ENCODE peak calls at places on chromosomes 2 and 18, in ten cellular contexts. I is midbrain; R is effector CD4-positive, alpha-beta T cell; N is KG1; Q is chondrocyte; D is CD8-positive, alpha-beta T cell; B is thyroid gland; F is astrocyte; G is ELR; O is mucosa of descending colon. M is an unnamed sample.

GRCh38 chr2:19070866-19071265 is 287.6 kb downstream of the OSR1 start:
- DNase-seq in I (no peak), R (no peak), N (no peak), Q (no peak), D (no peak), B (no peak), F (peak; percentile 40), G (no peak), O (no peak), M (no peak)

GRCh38 chr2:181876614-181877063 is 14.9 kb upstream of the ITPRID2 start:
- DNase-seq in I (no peak), R (no peak), N (no peak), Q (no peak), D (no peak), B (peak; percentile 19), F (peak; percentile 32), G (peak; percentile 88), O (no peak), M (no peak)

GRCh38 chr2:19104503-19104902 is 253.9 kb downstream of the OSR1 start:
- DNase-seq in I (no peak), R (no peak), N (no peak), Q (no peak), D (no peak), B (peak; percentile 8), F (no peak), G (no peak), O (no peak), M (no peak)

GRCh38 chr2:234191819-234192407 is 141.4 kb downstream of the SPP2 start:
- DNase-seq in I (no peak), R (no peak), N (no peak), Q (no peak), D (no peak), B (peak; percentile 57), F (peak; percentile 27), G (peak; percentile 39), O (no peak), M (no peak)

GRCh38 chr18:51513525-51513924 is 316.0 kb upstream of the MEX3C start:
- DNase-seq in I (no peak), R (no peak), N (no peak), Q (no peak), D (no peak), B (no peak), F (no peak), G (no peak), O (no peak), M (no peak)

GRCh38 chr2:143607446-143608110 is 478.4 kb downstream of the ARHGAP15 start:
- DNase-seq in I (no peak), R (no peak), N (no peak), Q (no peak), D (no peak), B (no peak), F (peak; percentile 43), G (peak; percentile 4), O (no peak), M (no peak)

GRCh38 chr2:85269959-85270358 is 57.8 kb downstream of the TGOLN2 start:
- DNase-seq in I (no peak), R (no peak), N (no peak), Q (peak; percentile 38), D (no peak), B (peak; percentile 84), F (peak; percentile 22), G (no peak), O (no peak), M (no peak)

GRCh38 chr2:9720352-9721093 is 89.7 kb upstream of the YWHAQ start:
- DNase-seq in I (no peak), R (no peak), N (no peak), Q (no peak), D (no peak), B (peak; percentile 23), F (no peak), G (no peak), O (no peak), M (no peak)

GRCh38 chr2:101909760-101910159 is 82.0 kb upstream of the IL1R2 start:
- DNase-seq in I (no peak), R (no peak), N (no peak), Q (no peak), D (no peak), B (no peak), F (no peak), G (no peak), O (no peak), M (no peak)

GRCh38 chr2:21118302-21118920 is 5.4 kb upstream of the TDRD15 start:
- DNase-seq in I (peak; percentile 52), R (no peak), N (no peak), Q (no peak), D (no peak), B (peak; percentile 4), F (no peak), G (peak; percentile 3), O (no peak), M (no peak)

GRCh38 chr2:50535971-50536759 is 495.8 kb downstream of the NRXN1 start:
- DNase-seq in I (peak; percentile 16), R (no peak), N (peak; percentile 27), Q (no peak), D (no peak), B (no peak), F (peak; percentile 14), G (peak; percentile 15), O (no peak), M (no peak)

GRCh38 chr2:119482481-119483394 is 41.5 kb downstream of the SCTR start:
- DNase-seq in I (no peak), R (no peak), N (no peak), Q (no peak), D (no peak), B (no peak), F (no peak), G (no peak), O (no peak), M (peak; percentile 90)

GRCh38 chr18:58887613-58887963 is 22.9 kb downstream of the ZNF532 start:
- DNase-seq in I (peak; percentile 54), R (no peak), N (peak; percentile 71), Q (no peak), D (no peak), B (peak; percentile 21), F (peak; percentile 86), G (peak; percentile 89), O (peak; percentile 43), M (peak; percentile 83)

GRCh38 chr2:96154506-96155380 is 9.5 kb upstream of the DUSP2 start:
- DNase-seq in I (no peak), R (no peak), N (no peak), Q (peak; percentile 71), D (no peak), B (no peak), F (no peak), G (no peak), O (no peak), M (no peak)

GRCh38 chr2:163571423-163572102 is 164.2 kb downstream of the FIGN start:
- DNase-seq in I (no peak), R (no peak), N (no peak), Q (no peak), D (no peak), B (no peak), F (no peak), G (no peak), O (no peak), M (no peak)

GRCh38 chr2:156329922-156330726 is 2.4 kb downstream of the NR4A2 start:
- DNase-seq in I (no peak), R (no peak), N (no peak), Q (no peak), D (no peak), B (no peak), F (no peak), G (no peak), O (no peak), M (no peak)

GRCh38 chr18:36561046-36561445 is 263.5 kb downstream of the FHOD3 start:
- DNase-seq in I (no peak), R (no peak), N (no peak), Q (no peak), D (no peak), B (no peak), F (no peak), G (no peak), O (no peak), M (no peak)

GRCh38 chr2:18500333-18500732 is 60.1 kb downstream of the RDH14 start:
- DNase-seq in I (no peak), R (no peak), N (no peak), Q (no peak), D (no peak), B (no peak), F (peak; percentile 80), G (peak; percentile 35), O (no peak), M (no peak)